ENCODE peak calls at places on chromosome 1, in seven cellular contexts. K, L, B, C, H, U and D are unnamed samples.

GRCh38 chr1:227729881-227730629 is 5.0 kb downstream of the JMJD4 start:
- DNase-seq in K (peak), L (peak), B (peak), C (peak), H (peak), U (peak), D (peak)

GRCh38 chr1:111225717-111226400 is 1.7 kb upstream of the CHI3L2 start:
- DNase-seq in K (no peak), L (no peak), B (no peak), C (peak), H (no peak), U (no peak), D (no peak)

GRCh38 chr1:4603317-4604110 is 50.9 kb upstream of the AJAP1 start:
- DNase-seq in K (no peak), L (peak), B (no peak), C (no peak), H (no peak), U (peak), D (no peak)

GRCh38 chr1:15107052-15107687 is 46.4 kb upstream of the TMEM51 start:
- DNase-seq in K (no peak), L (no peak), B (no peak), C (no peak), H (no peak), U (no peak), D (no peak)

GRCh38 chr1:239155466-239155865 is 230.9 kb upstream of the CHRM3 start:
- DNase-seq in K (no peak), L (no peak), B (no peak), C (no peak), H (no peak), U (no peak), D (no peak)

GRCh38 chr1:44236873-44237272 is 23.6 kb downstream of the DMAP1 start:
- DNase-seq in K (no peak), L (no peak), B (no peak), C (no peak), H (no peak), U (no peak), D (no peak)

GRCh38 chr1:55640708-55641473 is 425.7 kb upstream of the USP24 start:
- DNase-seq in K (peak), L (peak), B (no peak), C (no peak), H (no peak), U (peak), D (no peak)

GRCh38 chr1:189429610-189430009 is 1048.1 kb downstream of the BRINP3 start:
- DNase-seq in K (peak), L (peak), B (peak), C (peak), H (peak), U (peak), D (no peak)

GRCh38 chr1:53899708-53900107 is 5.7 kb downstream of the DIO1 start:
- DNase-seq in K (no peak), L (no peak), B (no peak), C (no peak), H (no peak), U (no peak), D (no peak)

GRCh38 chr1:31458287-31458896 is 45.4 kb downstream of the SERINC2 start:
- DNase-seq in K (no peak), L (no peak), B (no peak), C (no peak), H (no peak), U (no peak), D (no peak)

GRCh38 chr1:22809783-22810182 is 99.1 kb downstream of the EPHB2 start:
- DNase-seq in K (no peak), L (no peak), B (no peak), C (no peak), H (no peak), U (no peak), D (no peak)

GRCh38 chr1:150543500-150544143 is 5.6 kb upstream of the ADAMTSL4 start:
- DNase-seq in K (peak), L (no peak), B (no peak), C (no peak), H (no peak), U (no peak), D (no peak)

GRCh38 chr1:118185083-118185899 is at the start of gene SPAG17:
- DNase-seq in K (peak), L (peak), B (peak), C (peak), H (peak), U (peak), D (peak)

GRCh38 chr1:25054526-25054925 is 124.5 kb upstream of the RUNX3 start:
- DNase-seq in K (no peak), L (no peak), B (no peak), C (no peak), H (no peak), U (no peak), D (no peak)

GRCh38 chr1:145877923-145878486 is 7.7 kb downstream of the ANKRD35 start:
- DNase-seq in K (no peak), L (peak), B (no peak), C (no peak), H (no peak), U (peak), D (no peak)

GRCh38 chr1:119870917-119871486 is 25.3 kb downstream of the ADAM30 start:
- DNase-seq in K (peak), L (peak), B (peak), C (peak), H (peak), U (peak), D (peak)

GRCh38 chr1:241311056-241311746 is 45.8 kb downstream of the RGS7 start:
- DNase-seq in K (no peak), L (peak), B (no peak), C (peak), H (no peak), U (no peak), D (no peak)

GRCh38 chr1:224620105-224620504 is 4.0 kb downstream of the CNIH3 start:
- DNase-seq in K (no peak), L (no peak), B (no peak), C (no peak), H (no peak), U (peak), D (no peak)

GRCh38 chr1:151158751-151159251 is 2.4 kb downstream of the TNFAIP8L2 start:
- DNase-seq in K (no peak), L (peak), B (no peak), C (no peak), H (no peak), U (no peak), D (no peak)

GRCh38 chr1:231778009-231778719 is 151.6 kb downstream of the DISC1 start:
- DNase-seq in K (peak), L (no peak), B (no peak), C (peak), H (no peak), U (peak), D (no peak)

GRCh38 chr1:172485626-172486025 is 41.8 kb upstream of the PIGC start:
- DNase-seq in K (no peak), L (no peak), B (no peak), C (no peak), H (no peak), U (peak), D (no peak)
- H3K4ac ChIP-seq in K (no peak), L (no peak), B (no peak), C (no peak), H (no peak), U (peak), D (no peak)

DNA sequence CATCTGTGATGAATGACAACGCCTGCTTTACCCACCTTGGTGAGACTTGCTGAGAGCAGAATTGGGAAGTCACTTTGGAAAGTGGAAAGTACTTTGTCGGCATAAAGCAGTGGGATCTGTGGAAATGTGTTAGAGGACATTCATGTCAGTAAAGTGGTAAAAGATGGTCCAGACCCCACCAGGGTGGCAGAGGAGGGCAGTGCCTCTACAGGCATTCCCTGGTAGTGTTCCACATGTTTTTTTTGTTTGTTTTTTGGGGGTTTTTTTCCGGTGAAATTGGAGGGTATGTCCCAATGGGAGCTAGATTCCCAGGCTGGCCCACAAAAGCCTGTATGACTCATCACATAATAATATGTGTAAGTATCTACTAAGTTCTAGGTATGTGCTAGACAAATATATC is 80.6 kb downstream of the ELAVL4 start:
- DNase-seq in K (no peak), L (no peak), B (no peak), C (no peak), H (no peak), U (no peak), D (no peak)
- H3K4ac ChIP-seq in K (no peak), L (no peak), B (no peak), C (no peak), H (no peak), U (no peak), D (no peak)

GRCh38 chr1:41679531-41679930 is 195.0 kb upstream of the EDN2 start:
- DNase-seq in K (no peak), L (no peak), B (no peak), C (no peak), H (no peak), U (no peak), D (no peak)
- H3K4ac ChIP-seq in K (peak), L (no peak), B (no peak), C (peak), H (no peak), U (no peak), D (no peak)

GRCh38 chr1:171166361-171166760 is 18.7 kb upstream of the FMO2 start:
- DNase-seq in K (no peak), L (no peak), B (no peak), C (no peak), H (no peak), U (no peak), D (no peak)
- H3K4ac ChIP-seq in K (no peak), L (no peak), B (no peak), C (no peak), H (no peak), U (no peak), D (no peak)

DNA sequence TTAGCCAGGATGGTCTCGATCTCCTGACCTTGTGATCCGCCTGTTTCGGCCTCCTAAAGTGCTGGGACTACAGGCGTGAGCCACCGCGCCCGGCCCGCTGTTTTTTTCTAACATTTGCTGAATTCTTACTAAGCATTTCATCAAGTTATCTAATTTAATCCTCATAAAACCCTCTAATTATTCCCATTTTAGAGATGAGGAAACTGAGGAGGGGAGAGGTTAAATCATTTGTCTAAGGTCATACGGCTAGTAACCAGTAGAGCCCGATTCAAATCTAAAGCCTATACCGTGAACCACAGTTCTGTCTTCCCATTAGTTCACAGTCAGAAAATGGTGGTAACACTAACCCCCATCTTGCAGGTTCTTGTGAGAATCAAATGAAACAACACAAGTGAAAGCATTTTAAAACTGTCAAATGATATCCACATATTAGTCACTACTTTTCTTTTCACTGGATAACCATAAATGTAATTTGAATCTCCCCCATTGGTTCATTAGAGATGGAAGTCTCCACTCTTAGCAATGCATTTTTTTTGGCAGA is 10.6 kb downstream of the HEYL start:
- DNase-seq in K (no peak), L (no peak), B (no peak), C (no peak), H (no peak), U (no peak), D (no peak)
- H3K4ac ChIP-seq in K (no peak), L (no peak), B (no peak), C (no peak), H (no peak), U (no peak), D (no peak)

GRCh38 chr1:39717809-39718208 is 20.9 kb upstream of the PPIE start:
- DNase-seq in K (no peak), L (no peak), B (no peak), C (no peak), H (no peak), U (no peak), D (no peak)
- H3K4ac ChIP-seq in K (no peak), L (no peak), B (no peak), C (no peak), H (no peak), U (no peak), D (no peak)